ENCODE peak calls at places on chromosomes 13 and 19, in nine cellular contexts. T is MV-4-11; G is BJ; K is NCI-H1092; I is Daoy; Y is stimulated activated CD4-positive, alpha-beta T cell treated with anti-CD3 and anti-CD28 coated beads, Interleukin-1b, Interleukin-23, amount 100 ng/mL, for 24 hours; E is NB4; D is suprapubic skin; L is cardiac fibroblast. U is an unnamed sample.

GRCh38 chr13:100399455-100399854 is 189.1 kb downstream of the GGACT start:
- DNase-seq in T (no peak), G (no peak), K (peak), I (no peak), Y (no peak), E (no peak), D (no peak), L (no peak), U (no peak)

GRCh38 chr19:14183741-14184395 is 22.1 kb downstream of the ADGRL1 start:
- DNase-seq in T (no peak), G (no peak), K (no peak), I (no peak), Y (no peak), E (no peak), D (no peak), L (no peak), U (no peak)

GRCh38 chr19:5534787-5535586 is 32.8 kb downstream of the TINCR start:
- DNase-seq in T (no peak), G (no peak), K (no peak), I (peak), Y (no peak), E (peak), D (no peak), L (no peak), U (no peak)

GRCh38 chr13:104015646-104016396 is 949.6 kb upstream of the SLC10A2 start:
- DNase-seq in T (no peak), G (no peak), K (no peak), I (no peak), Y (no peak), E (no peak), D (no peak), L (peak), U (no peak)

GRCh38 chr13:32126756-32127155 is 95.2 kb downstream of the FRY start:
- DNase-seq in T (no peak), G (no peak), K (no peak), I (no peak), Y (no peak), E (no peak), D (no peak), L (no peak), U (no peak)

GRCh38 chr19:35704218-35704617 is at the start of gene ZBTB32:
- DNase-seq in T (no peak), G (no peak), K (no peak), I (peak), Y (no peak), E (peak), D (no peak), L (peak), U (no peak)

GRCh38 chr13:27432180-27432579 is 7.8 kb downstream of the GTF3A start:
- DNase-seq in T (no peak), G (no peak), K (no peak), I (no peak), Y (no peak), E (no peak), D (no peak), L (no peak), U (no peak)

GRCh38 chr13:43522788-43523187 is 264.0 kb downstream of the ENOX1 start:
- DNase-seq in T (no peak), G (peak), K (no peak), I (no peak), Y (no peak), E (no peak), D (no peak), L (peak), U (no peak)

GRCh38 chr13:110555601-110556223 is 5.8 kb downstream of the RAB20 start:
- DNase-seq in T (peak), G (no peak), K (no peak), I (no peak), Y (no peak), E (peak), D (no peak), L (no peak), U (peak)

GRCh38 chr13:43356566-43356965 is 333.2 kb downstream of the DNAJC15 start:
- DNase-seq in T (peak), G (no peak), K (no peak), I (no peak), Y (no peak), E (peak), D (no peak), L (no peak), U (no peak)

GRCh38 chr19:50465000-50465399 is 11.3 kb upstream of the EMC10 start:
- DNase-seq in T (no peak), G (no peak), K (no peak), I (no peak), Y (no peak), E (no peak), D (no peak), L (no peak), U (no peak)

GRCh38 chr13:91203430-91203829 is 144.1 kb upstream of the MIR17HG start:
- DNase-seq in T (no peak), G (no peak), K (no peak), I (no peak), Y (no peak), E (no peak), D (no peak), L (no peak), U (no peak)

GRCh38 chr13:51501592-51502205 is 48.9 kb upstream of the INTS6 start:
- DNase-seq in T (peak), G (no peak), K (no peak), I (peak), Y (no peak), E (no peak), D (no peak), L (peak), U (no peak)

GRCh38 chr19:42282810-42283247 is 13.8 kb downstream of the CIC start:
- DNase-seq in T (no peak), G (no peak), K (no peak), I (no peak), Y (no peak), E (no peak), D (no peak), L (no peak), U (no peak)

GRCh38 chr19:33376931-33377557 is 3.5 kb downstream of the CEBPG start:
- DNase-seq in T (no peak), G (no peak), K (no peak), I (no peak), Y (no peak), E (no peak), D (peak), L (no peak), U (no peak)

GRCh38 chr19:16531380-16531669 is 10.9 kb downstream of the CHERP start:
- DNase-seq in T (no peak), G (no peak), K (no peak), I (no peak), Y (no peak), E (no peak), D (no peak), L (no peak), U (no peak)

GRCh38 chr13:23928985-23929384 is 31.7 kb upstream of the C1QTNF9B start:
- DNase-seq in T (no peak), G (peak), K (no peak), I (peak), Y (no peak), E (no peak), D (no peak), L (peak), U (no peak)

GRCh38 chr13:106114981-106115554 is 420.4 kb downstream of the EFNB2 start:
- DNase-seq in T (no peak), G (peak), K (no peak), I (no peak), Y (no peak), E (no peak), D (no peak), L (no peak), U (no peak)

GRCh38 chr13:38002596-38002995 is 133.0 kb upstream of the TRPC4 start:
- DNase-seq in T (peak), G (no peak), K (peak), I (no peak), Y (no peak), E (no peak), D (no peak), L (no peak), U (no peak)

GRCh38 chr13:90800082-90800746 is 547.3 kb upstream of the MIR17HG start:
- DNase-seq in T (peak), G (no peak), K (no peak), I (no peak), Y (no peak), E (no peak), D (no peak), L (peak), U (peak)

GRCh38 chr13:35712907-35713685 is 236.6 kb upstream of the MAB21L1 start:
- DNase-seq in T (no peak), G (peak), K (no peak), I (no peak), Y (no peak), E (peak), D (no peak), L (no peak), U (no peak)

GRCh38 chr13:79281335-79281734 is 124.7 kb downstream of the RBM26 start:
- DNase-seq in T (no peak), G (no peak), K (no peak), I (no peak), Y (no peak), E (no peak), D (no peak), L (no peak), U (no peak)

GRCh38 chr19:13070425-13071140 is 32.1 kb downstream of the LYL1 start:
- DNase-seq in T (no peak), G (no peak), K (no peak), I (no peak), Y (no peak), E (no peak), D (no peak), L (no peak), U (no peak)

GRCh38 chr19:7790416-7790815 is 27.4 kb downstream of the CLEC4M start:
- DNase-seq in T (no peak), G (no peak), K (no peak), I (no peak), Y (no peak), E (no peak), D (no peak), L (no peak), U (no peak)

GRCh38 chr13:20126460-20127262 is 34.2 kb downstream of the GJA3 start:
- DNase-seq in T (peak), G (no peak), K (no peak), I (no peak), Y (no peak), E (peak), D (peak), L (no peak), U (no peak)